ENCODE peak calls at places on chromosome 22, in eight cellular contexts. C is CD8-positive, alpha-beta T cell; K is fibroblast of villous mesenchyme; W is right atrium auricular region; R is choroid plexus epithelial cell; X is fibroblast of pulmonary artery; U is AG10803; B is right cardiac atrium. V is an unnamed sample.

GRCh38 chr22:47303161-47303890 is 540.9 kb downstream of the TBC1D22A start:
- DNase-seq in W (peak), C (no peak), B (no peak), X (no peak), U (no peak), R (no peak), K (no peak), V (no peak)

GRCh38 chr22:49737101-49737551 is 90.5 kb downstream of the BRD1 start:
- DNase-seq in C (no peak), X (no peak), R (no peak), K (no peak), W (no peak), B (no peak), U (no peak), V (no peak)

GRCh38 chr22:44329179-44329796 is 16.5 kb upstream of the SHISAL1 start:
- DNase-seq in X (no peak), W (no peak), U (no peak), C (no peak), R (peak), B (no peak), K (no peak), V (no peak)

GRCh38 chr22:38397189-38398097 is 57.6 kb downstream of the KCNJ4 start:
- DNase-seq in R (peak), U (peak), X (peak), B (peak), K (peak), W (no peak), C (no peak), V (no peak)

GRCh38 chr22:22817468-22818201 is 70.0 kb upstream of the IGLL5 start:
- DNase-seq in C (no peak), B (no peak), K (no peak), R (no peak), W (no peak), U (no peak), X (no peak), V (no peak)

GRCh38 chr22:36243996-36244395 is 4.7 kb upstream of the APOL2 start:
- DNase-seq in X (no peak), B (no peak), C (no peak), K (no peak), U (no peak), W (no peak), R (no peak), V (no peak)

GRCh38 chr22:49704345-49705215 is 123.1 kb downstream of the BRD1 start:
- DNase-seq in K (no peak), W (no peak), C (no peak), B (no peak), U (no peak), R (no peak), X (no peak), V (no peak)

GRCh38 chr22:44452531-44453420 is 45.3 kb downstream of the RTL6 start:
- DNase-seq in U (no peak), K (no peak), B (no peak), C (no peak), R (no peak), X (no peak), W (no peak), V (no peak)

GRCh38 chr22:47091241-47091691 is 328.8 kb downstream of the TBC1D22A start:
- DNase-seq in U (no peak), X (no peak), B (no peak), R (peak), K (peak), C (no peak), W (no peak), V (no peak)

GRCh38 chr22:49429066-49429465 is 398.6 kb downstream of the BRD1 start:
- DNase-seq in C (no peak), B (no peak), X (no peak), U (no peak), R (no peak), K (no peak), W (no peak), V (no peak)

GRCh38 chr22:47310601-47311000 is 548.2 kb downstream of the TBC1D22A start:
- DNase-seq in C (no peak), U (peak), R (no peak), X (no peak), B (no peak), W (no peak), K (no peak), V (no peak)

GRCh38 chr22:27997538-27997937 is 78.5 kb upstream of the PITPNB start:
- DNase-seq in B (no peak), C (no peak), W (no peak), R (no peak), K (no peak), X (no peak), U (peak), V (peak)

GRCh38 chr22:40721266-40721665 is 42.0 kb downstream of the MCHR1 start:
- DNase-seq in C (no peak), R (peak), X (peak), W (no peak), B (no peak), K (peak), U (peak), V (no peak)

GRCh38 chr22:50563410-50564160 is 866 bp upstream of the SYCE3 start:
- DNase-seq in X (no peak), R (no peak), C (no peak), K (no peak), W (no peak), U (no peak), B (no peak), V (no peak)

GRCh38 chr22:50530280-50530856 is 556 bp upstream of the TYMP start:
- DNase-seq in B (peak), C (peak), U (peak), W (peak), R (peak), K (peak), X (peak), V (peak)

GRCh38 chr22:37601540-37602442 is 6.8 kb upstream of the GGA1 start:
- DNase-seq in U (peak), C (no peak), W (no peak), X (peak), R (peak), B (no peak), K (peak), V (peak)

GRCh38 chr22:35154937-35155387 is 89.0 kb downstream of the ISX start:
- DNase-seq in W (no peak), K (peak), R (peak), B (peak), U (peak), C (peak), X (peak), V (peak)

GRCh38 chr22:38314992-38315800 is 2.0 kb downstream of the CSNK1E start:
- DNase-seq in R (no peak), K (peak), X (no peak), C (no peak), W (no peak), B (no peak), U (peak), V (no peak)

GRCh38 chr22:38284042-38284402 is 11.2 kb upstream of the TMEM184B start:
- DNase-seq in X (peak), R (peak), C (no peak), W (peak), U (peak), B (no peak), K (peak), V (peak)

GRCh38 chr22:37843746-37844089 is 416 bp downstream of the ANKRD54 start:
- DNase-seq in X (no peak), W (no peak), R (peak), U (no peak), K (no peak), C (peak), B (no peak), V (no peak)

GRCh38 chr22:42335839-42336378 is 65.5 kb upstream of the TCF20 start:
- DNase-seq in U (no peak), K (no peak), B (no peak), X (no peak), C (no peak), W (no peak), R (no peak), V (no peak)

GRCh38 chr22:37193629-37194191 is 5.7 kb upstream of the C1QTNF6 start:
- DNase-seq in W (no peak), K (peak), C (peak), R (peak), U (peak), B (no peak), X (peak), V (no peak)

GRCh38 chr22:40116496-40117200 is 61.1 kb upstream of the TNRC6B start:
- DNase-seq in X (no peak), C (peak), K (no peak), W (no peak), B (no peak), R (no peak), U (no peak), V (no peak)

GRCh38 chr22:49395617-49396016 is 432.1 kb downstream of the BRD1 start:
- DNase-seq in U (no peak), R (no peak), W (peak), B (no peak), K (no peak), X (no peak), C (no peak), V (no peak)

GRCh38 chr22:35493074-35493473 is 47.6 kb upstream of the RASD2 start:
- DNase-seq in R (no peak), X (no peak), W (no peak), B (no peak), C (no peak), U (no peak), K (no peak), V (no peak)

GRCh38 chr22:30694171-30694637 is 470 bp upstream of the OSBP2 start:
- DNase-seq in B (peak), C (peak), K (no peak), X (no peak), R (no peak), W (no peak), U (peak), V (no peak)

GRCh38 chr22:50167689-50168489 is 2.6 kb upstream of the PANX2 start:
- DNase-seq in K (no peak), X (no peak), C (no peak), W (no peak), U (no peak), B (no peak), R (no peak), V (no peak)

GRCh38 chr22:45975266-45976161 is 1.4 kb downstream of the WNT7B start:
- DNase-seq in K (no peak), R (no peak), W (no peak), C (no peak), X (no peak), B (no peak), U (no peak), V (no peak)

GRCh38 chr22:45978275-45978713 is 1.3 kb upstream of the WNT7B start:
- DNase-seq in X (no peak), W (no peak), R (no peak), C (no peak), K (no peak), B (no peak), U (no peak), V (no peak)

GRCh38 chr22:45977551-45978274 is 751 bp upstream of the WNT7B start:
- DNase-seq in R (no peak), C (no peak), B (no peak), W (no peak), X (no peak), K (no peak), U (no peak), V (no peak)

GRCh38 chr22:45976351-45977002 is 485 bp downstream of the WNT7B start:
- DNase-seq in X (no peak), W (no peak), K (no peak), C (no peak), R (no peak), B (no peak), U (no peak), V (no peak)

GRCh38 chr22:45977003-45977395 is at the start of gene WNT7B:
- DNase-seq in C (peak), U (no peak), W (no peak), K (no peak), X (no peak), R (no peak), B (no peak), V (no peak)
- H3K4me3 ChIP-seq in C (no peak), U (peak), W (no peak), K (peak), X (no peak), R (no peak), B (peak), V (peak)

GRCh38 chr22:18110194-18110943 is at the start of gene TUBA8:
- DNase-seq in C (peak), B (peak), U (peak), W (no peak), R (peak), X (peak), K (peak), V (peak)

GRCh38 chr22:18110944-18111758 is 542 bp downstream of the TUBA8 start:
- DNase-seq in X (no peak), C (no peak), R (no peak), B (no peak), W (no peak), U (no peak), K (no peak), V (no peak)

GRCh38 chr22:18111759-18112330 is 1.2 kb downstream of the TUBA8 start:
- DNase-seq in W (no peak), R (no peak), C (no peak), K (no peak), X (no peak), U (no peak), B (peak), V (no peak)

GRCh38 chr22:18108187-18108586 is 2.4 kb upstream of the TUBA8 start:
- DNase-seq in X (no peak), C (no peak), U (no peak), B (no peak), W (no peak), K (no peak), R (no peak), V (no peak)

DNA sequence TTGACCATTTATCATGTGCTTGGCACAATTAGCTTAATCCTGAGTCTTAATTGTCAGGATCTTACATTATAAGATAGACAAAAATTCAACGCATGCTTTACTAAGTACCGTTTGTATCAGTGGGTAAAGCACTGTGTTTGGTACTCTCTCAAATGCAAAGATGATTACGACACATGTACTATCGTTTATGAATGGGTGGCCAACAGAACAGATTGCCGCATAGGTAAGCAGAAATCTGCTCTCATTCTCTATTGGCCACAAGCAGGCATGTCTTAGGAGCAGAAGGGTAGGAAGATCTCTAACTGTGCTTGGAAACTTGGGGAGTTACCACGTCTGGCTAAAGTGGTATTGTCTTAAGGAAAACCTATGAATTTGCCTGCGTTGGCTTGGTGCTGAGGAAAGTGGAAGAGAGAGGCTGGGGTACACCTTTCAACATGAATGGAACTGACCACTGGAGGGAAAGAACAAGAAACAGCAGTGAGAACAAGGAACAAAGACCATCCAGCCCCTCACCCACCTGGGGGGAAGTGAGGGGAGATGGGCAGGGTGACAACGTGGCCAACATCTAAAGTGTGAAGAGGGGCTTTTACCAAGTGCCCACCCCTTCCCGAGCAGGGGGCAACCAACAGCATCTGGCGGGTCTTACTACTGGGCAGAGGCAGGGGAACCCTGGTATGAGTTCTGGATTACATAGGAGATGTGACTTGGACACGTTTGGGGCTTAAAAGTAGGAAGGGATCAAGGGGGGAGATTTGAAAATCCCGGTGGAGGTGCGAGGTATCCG is 1.0 kb upstream of the TUBA8 start:
- DNase-seq in W (no peak), R (no peak), U (no peak), K (no peak), B (no peak), C (no peak), X (no peak), V (no peak)
- H3K4me3 ChIP-seq in W (no peak), R (peak), U (no peak), K (no peak), B (no peak), C (peak), X (no peak), V (peak)

GRCh38 chr22:46062971-46063631 is 86.1 kb upstream of the WNT7B start:
- DNase-seq in R (no peak), W (no peak), B (no peak), C (no peak), K (no peak), X (no peak), U (no peak), V (no peak)

GRCh38 chr22:46062232-46062615 is 85.3 kb upstream of the WNT7B start:
- DNase-seq in U (no peak), B (no peak), R (no peak), X (no peak), K (no peak), C (no peak), W (no peak), V (no peak)

GRCh38 chr22:46064236-46064965 is 85.9 kb upstream of the PPARA start:
- DNase-seq in K (peak), U (no peak), B (no peak), W (no peak), X (no peak), R (no peak), C (no peak), V (no peak)

GRCh38 chr22:46064966-46065666 is 85.2 kb upstream of the PPARA start:
- DNase-seq in C (no peak), K (peak), U (peak), W (no peak), X (no peak), R (no peak), B (peak), V (no peak)

GRCh38 chr22:46063861-46064235 is 86.5 kb upstream of the PPARA start:
- DNase-seq in B (no peak), C (no peak), U (no peak), R (no peak), W (no peak), X (no peak), K (peak), V (no peak)
- H3K4me3 ChIP-seq in B (no peak), C (no peak), U (peak), R (no peak), W (no peak), X (no peak), K (no peak), V (no peak)

GRCh38 chr22:29275167-29275566 is 7.1 kb downstream of the EWSR1 start:
- DNase-seq in B (no peak), W (no peak), K (peak), C (no peak), U (no peak), X (no peak), R (no peak), V (no peak)
- H3K4me3 ChIP-seq in B (no peak), W (no peak), K (no peak), C (no peak), U (no peak), X (no peak), R (no peak), V (no peak)

GRCh38 chr22:29204617-29205183 is 996 bp upstream of the EMID1 start:
- DNase-seq in B (no peak), R (no peak), W (no peak), C (no peak), U (no peak), K (no peak), X (no peak), V (no peak)
- H3K4me3 ChIP-seq in B (no peak), R (no peak), W (no peak), C (no peak), U (no peak), K (no peak), X (no peak), V (no peak)

GRCh38 chr22:20393705-20394476 is at the start of gene ZNF74:
- DNase-seq in B (peak), K (peak), U (peak), W (peak), X (peak), C (peak), R (peak), V (peak)

GRCh38 chr22:20397498-20397897 is 3.5 kb downstream of the ZNF74 start:
- DNase-seq in B (no peak), R (no peak), U (no peak), X (no peak), K (no peak), C (no peak), W (no peak), V (no peak)

GRCh38 chr22:20396639-20397038 is 2.7 kb downstream of the ZNF74 start:
- DNase-seq in K (peak), R (peak), W (no peak), X (no peak), U (peak), B (no peak), C (no peak), V (peak)

GRCh38 chr22:20395897-20396287 is 1.9 kb downstream of the ZNF74 start:
- DNase-seq in R (no peak), U (no peak), B (no peak), K (no peak), C (no peak), W (no peak), X (no peak), V (no peak)

GRCh38 chr22:20395181-20395896 is 1.4 kb downstream of the ZNF74 start:
- DNase-seq in C (no peak), B (no peak), U (no peak), X (no peak), W (no peak), K (no peak), R (no peak), V (no peak)
- H3K4me3 ChIP-seq in C (peak), B (no peak), U (peak), X (no peak), W (no peak), K (no peak), R (no peak), V (no peak)

DNA sequence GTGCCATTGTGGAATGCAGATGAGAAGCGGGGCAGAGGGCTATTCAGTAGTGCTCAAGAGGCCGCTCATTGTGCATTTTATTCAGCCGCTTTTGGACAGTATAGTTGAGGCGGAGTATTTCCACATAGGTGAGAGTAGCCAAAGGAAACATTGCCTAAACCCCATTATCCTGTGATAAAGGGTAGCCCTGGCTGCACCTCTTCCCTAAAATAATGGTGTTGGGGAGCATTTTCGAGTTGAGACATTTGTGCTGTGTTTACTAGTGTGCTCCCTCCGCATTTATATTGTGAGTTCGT is 68.8 kb downstream of the SPECC1L start:
- DNase-seq in K (no peak), X (no peak), B (no peak), C (no peak), W (no peak), U (no peak), R (no peak), V (no peak)
- H3K4me3 ChIP-seq in K (no peak), X (no peak), B (no peak), C (no peak), W (no peak), U (no peak), R (no peak), V (no peak)

V was measured in brain microvascular endothelial cell.